ENCODE peak calls at places on chromosomes 5 and 9, in four cellular contexts. One of them, this sample, is unnamed.

GRCh38 chr5:39217365-39218281 is 1.7 kb downstream of the FYB1 start:
- DNase-seq in stomach: peak; percentile 82
- DNase-seq in A549: peak; percentile 76
- DNase-seq in suprapubic skin: peak; percentile 85
- DNase-seq in this sample: peak; percentile 64

GRCh38 chr9:116369706-116370105 is 216.1 kb downstream of the PAPPA start:
- DNase-seq in stomach: no peak
- DNase-seq in A549: no peak
- DNase-seq in suprapubic skin: no peak
- DNase-seq in this sample: no peak

GRCh38 chr5:157564149-157564711 is 11.3 kb downstream of the ADAM19 start:
- DNase-seq in stomach: no peak
- DNase-seq in suprapubic skin: no peak
- DNase-seq in A549: no peak
- DNase-seq in this sample: no peak

GRCh38 chr9:68895741-68896478 is 118.0 kb downstream of the PRKACG start:
- DNase-seq in suprapubic skin: no peak
- DNase-seq in A549: no peak
- DNase-seq in stomach: no peak
- DNase-seq in this sample: no peak

GRCh38 chr5:93073547-93073946 is 507.5 kb downstream of the NR2F1-AS1 start:
- DNase-seq in A549: no peak
- DNase-seq in stomach: no peak
- DNase-seq in suprapubic skin: no peak
- DNase-seq in this sample: no peak

GRCh38 chr9:121299467-121300282 is 31.7 kb downstream of the GSN start:
- DNase-seq in A549: no peak
- DNase-seq in stomach: peak; percentile 57
- DNase-seq in suprapubic skin: peak; percentile 87
- DNase-seq in this sample: peak; percentile 61

GRCh38 chr5:141412853-141413539 is at the start of gene PCDHGA10:
- DNase-seq in suprapubic skin: no peak
- DNase-seq in A549: no peak
- DNase-seq in stomach: peak; percentile 67
- DNase-seq in this sample: no peak

GRCh38 chr5:179374506-179375235 is 29.4 kb upstream of the ADAMTS2 start:
- DNase-seq in stomach: no peak
- DNase-seq in suprapubic skin: peak; percentile 41
- DNase-seq in A549: no peak
- DNase-seq in this sample: no peak

GRCh38 chr5:124193371-124193789 is 553.1 kb downstream of the ZNF608 start:
- DNase-seq in stomach: no peak
- DNase-seq in A549: no peak
- DNase-seq in suprapubic skin: no peak
- DNase-seq in this sample: no peak

GRCh38 chr9:34158362-34158869 is 20.4 kb upstream of the UBAP1 start:
- DNase-seq in suprapubic skin: no peak
- DNase-seq in A549: peak; percentile 73
- DNase-seq in stomach: no peak
- DNase-seq in this sample: no peak
- TF ChIP-seq EP300 in suprapubic skin: no peak
- TF ChIP-seq EP300 in A549: peak; percentile 32
- TF ChIP-seq EP300 in stomach: no peak
- TF ChIP-seq EP300 in this sample: no peak

GRCh38 chr5:128596071-128596470 is 58.0 kb upstream of the FBN2 start:
- DNase-seq in stomach: no peak
- DNase-seq in suprapubic skin: no peak
- DNase-seq in A549: no peak
- DNase-seq in this sample: no peak

GRCh38 chr5:128597151-128597550 is 59.1 kb upstream of the FBN2 start:
- DNase-seq in stomach: no peak
- DNase-seq in suprapubic skin: no peak
- DNase-seq in A549: no peak
- DNase-seq in this sample: no peak

GRCh38 chr5:128586848-128587247 is 48.8 kb upstream of the FBN2 start:
- DNase-seq in suprapubic skin: no peak
- DNase-seq in A549: no peak
- DNase-seq in stomach: no peak
- DNase-seq in this sample: no peak

GRCh38 chr5:128587275-128587674 is 49.2 kb upstream of the FBN2 start:
- DNase-seq in A549: no peak
- DNase-seq in stomach: no peak
- DNase-seq in suprapubic skin: no peak
- DNase-seq in this sample: no peak

DNA sequence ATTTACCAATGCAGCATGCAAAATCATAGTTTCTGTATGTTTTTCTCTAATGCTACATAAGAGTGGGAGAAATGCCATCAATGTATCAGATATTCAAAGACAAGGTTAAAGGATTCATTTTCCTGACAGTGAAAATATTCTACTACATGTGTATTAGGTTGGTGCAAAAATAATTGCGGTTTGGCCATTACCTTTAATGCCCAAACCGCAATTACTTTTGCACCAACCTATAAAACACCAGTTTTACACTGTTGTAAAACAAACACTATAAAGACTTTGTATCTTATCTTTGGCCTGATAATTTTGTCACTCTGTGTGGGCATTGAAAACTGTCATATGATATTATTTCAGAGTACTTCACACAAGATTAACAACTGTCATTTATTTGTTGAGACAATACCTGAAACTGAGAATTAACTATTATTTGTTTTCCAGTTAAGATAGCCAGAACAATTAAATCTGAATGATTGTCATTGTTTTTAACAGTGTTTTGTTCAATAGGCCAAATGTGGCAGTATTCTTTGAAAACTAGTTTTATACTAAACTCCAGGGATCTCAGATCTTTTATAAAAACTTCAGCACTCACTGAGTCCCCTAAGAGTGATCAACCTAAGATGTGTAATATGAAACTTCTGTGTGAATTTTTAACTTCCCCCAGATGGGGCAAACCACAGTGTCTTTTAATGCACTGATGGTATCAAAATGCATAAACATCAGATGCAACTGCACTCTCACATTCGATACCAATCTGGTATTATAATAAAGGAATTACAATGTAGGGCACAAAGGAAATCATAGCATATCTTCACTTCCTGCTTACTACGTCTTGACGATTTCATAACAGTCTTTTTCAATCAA is 53.8 kb upstream of the FBN2 start:
- DNase-seq in A549: no peak
- DNase-seq in suprapubic skin: no peak
- DNase-seq in stomach: no peak
- DNase-seq in this sample: no peak
- TF ChIP-seq EP300 in A549: no peak
- TF ChIP-seq EP300 in suprapubic skin: no peak
- TF ChIP-seq EP300 in stomach: no peak
- TF ChIP-seq EP300 in this sample: no peak

GRCh38 chr5:95878417-95879323 is 56.1 kb upstream of the GLRX start:
- DNase-seq in suprapubic skin: no peak
- DNase-seq in stomach: no peak
- DNase-seq in A549: no peak
- DNase-seq in this sample: no peak
- TF ChIP-seq EP300 in suprapubic skin: no peak
- TF ChIP-seq EP300 in stomach: no peak
- TF ChIP-seq EP300 in A549: no peak
- TF ChIP-seq EP300 in this sample: no peak

DNA sequence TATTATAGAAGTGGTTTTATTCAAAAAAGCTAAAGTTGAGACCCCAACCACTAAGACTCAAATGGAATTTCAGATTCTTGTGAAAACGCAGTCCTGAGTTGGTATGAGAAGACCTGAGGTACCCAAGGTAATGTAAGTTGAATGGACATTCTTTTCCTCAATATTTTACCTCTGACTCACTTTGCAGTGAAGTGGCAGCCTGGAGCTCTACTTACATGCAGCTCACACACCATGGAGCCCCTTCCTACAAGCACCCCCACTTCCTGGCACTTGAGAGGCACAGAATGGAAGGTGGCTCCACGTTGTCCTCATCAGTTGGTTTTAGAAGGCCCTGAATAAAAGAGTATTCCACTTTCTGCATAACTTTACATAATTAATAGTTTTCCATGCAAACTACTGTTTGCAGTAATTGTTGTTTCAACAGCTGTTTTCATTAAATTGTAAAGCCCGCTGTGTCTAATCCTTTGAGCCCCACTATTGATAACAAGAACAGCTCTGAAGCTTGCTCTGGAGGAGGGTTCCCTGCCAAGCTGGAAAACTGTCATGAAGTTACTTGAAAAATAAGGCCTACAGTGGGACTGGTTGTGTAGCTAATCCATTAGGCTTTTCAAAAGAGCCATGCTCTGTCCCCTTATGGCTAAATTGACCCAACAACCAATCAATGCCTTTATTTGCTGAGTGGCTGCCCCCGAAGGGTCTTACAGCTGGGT is 102.2 kb upstream of the SPATA31D4 start:
- DNase-seq in suprapubic skin: no peak
- DNase-seq in A549: no peak
- DNase-seq in stomach: no peak
- DNase-seq in this sample: no peak
- TF ChIP-seq EP300 in suprapubic skin: no peak
- TF ChIP-seq EP300 in A549: no peak
- TF ChIP-seq EP300 in stomach: no peak
- TF ChIP-seq EP300 in this sample: no peak

DNA sequence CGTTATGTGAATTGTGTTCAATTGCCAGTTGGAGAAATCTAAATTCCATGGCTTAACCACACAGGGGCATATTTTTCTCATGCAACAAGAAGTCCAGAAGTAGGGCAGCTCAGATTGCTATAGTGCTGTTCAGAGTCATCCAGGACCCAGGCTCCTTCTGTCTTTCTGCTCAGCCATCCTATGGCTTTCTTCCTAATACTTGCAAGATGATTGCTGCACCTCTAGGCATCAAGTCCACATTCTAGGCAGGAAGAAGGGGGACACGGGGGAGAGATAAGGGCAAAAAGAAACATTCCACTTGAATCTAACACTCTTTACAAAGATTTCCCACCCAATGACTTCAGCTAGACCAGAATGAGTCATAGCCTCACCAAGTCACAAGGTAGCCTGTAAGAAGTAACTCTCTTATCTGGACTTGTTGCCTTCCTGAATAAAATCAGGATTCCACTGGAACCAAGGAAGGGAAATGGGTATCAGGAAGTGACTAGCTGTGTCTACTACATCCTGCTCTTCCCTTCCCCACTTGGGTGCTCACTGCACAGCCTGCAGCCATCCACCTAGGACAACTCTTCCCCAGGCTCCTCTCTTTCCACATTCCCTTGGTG is 5.3 kb downstream of the ERAP2 start:
- DNase-seq in A549: no peak
- DNase-seq in suprapubic skin: no peak
- DNase-seq in stomach: no peak
- DNase-seq in this sample: no peak
- TF ChIP-seq EP300 in A549: no peak
- TF ChIP-seq EP300 in suprapubic skin: no peak
- TF ChIP-seq EP300 in stomach: no peak
- TF ChIP-seq EP300 in this sample: no peak

DNA sequence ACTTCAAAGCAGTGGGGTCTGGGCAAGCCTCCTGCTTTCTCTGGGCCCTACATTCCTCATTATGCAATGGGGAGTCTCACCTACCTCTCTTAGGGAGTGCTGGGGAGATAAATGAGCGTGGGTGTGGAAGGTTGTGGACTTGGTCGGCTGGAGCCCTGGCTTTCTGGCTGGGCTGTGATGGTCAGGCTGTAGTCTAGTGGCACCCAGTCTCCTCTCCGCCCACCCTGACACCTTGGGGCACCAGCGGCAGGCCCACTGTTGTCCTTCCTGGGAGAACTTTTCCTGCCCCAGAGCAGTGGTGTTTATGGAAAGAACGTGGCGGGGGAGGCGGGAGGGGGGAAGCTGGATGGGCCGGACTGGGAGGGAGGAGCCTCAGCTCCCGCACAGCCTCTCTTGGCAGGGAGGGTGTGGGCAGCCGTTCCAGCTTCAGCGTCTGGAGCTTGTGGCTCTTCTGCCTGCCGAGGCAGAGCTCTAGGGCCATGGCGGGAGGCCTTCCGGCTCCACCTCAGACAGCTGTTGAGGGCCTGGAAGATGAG is 4.1 kb downstream of the PTGS1 start:
- DNase-seq in suprapubic skin: no peak
- DNase-seq in stomach: peak; percentile 85
- DNase-seq in A549: no peak
- DNase-seq in this sample: peak; percentile 81
- TF ChIP-seq EP300 in suprapubic skin: no peak
- TF ChIP-seq EP300 in stomach: no peak
- TF ChIP-seq EP300 in A549: no peak
- TF ChIP-seq EP300 in this sample: no peak

GRCh38 chr9:118459832-118460425 is 755.7 kb downstream of the TLR4 start:
- DNase-seq in stomach: no peak
- DNase-seq in A549: no peak
- DNase-seq in suprapubic skin: no peak
- DNase-seq in this sample: no peak
- TF ChIP-seq EP300 in stomach: no peak
- TF ChIP-seq EP300 in A549: no peak
- TF ChIP-seq EP300 in suprapubic skin: peak; percentile 21
- TF ChIP-seq EP300 in this sample: no peak

DNA sequence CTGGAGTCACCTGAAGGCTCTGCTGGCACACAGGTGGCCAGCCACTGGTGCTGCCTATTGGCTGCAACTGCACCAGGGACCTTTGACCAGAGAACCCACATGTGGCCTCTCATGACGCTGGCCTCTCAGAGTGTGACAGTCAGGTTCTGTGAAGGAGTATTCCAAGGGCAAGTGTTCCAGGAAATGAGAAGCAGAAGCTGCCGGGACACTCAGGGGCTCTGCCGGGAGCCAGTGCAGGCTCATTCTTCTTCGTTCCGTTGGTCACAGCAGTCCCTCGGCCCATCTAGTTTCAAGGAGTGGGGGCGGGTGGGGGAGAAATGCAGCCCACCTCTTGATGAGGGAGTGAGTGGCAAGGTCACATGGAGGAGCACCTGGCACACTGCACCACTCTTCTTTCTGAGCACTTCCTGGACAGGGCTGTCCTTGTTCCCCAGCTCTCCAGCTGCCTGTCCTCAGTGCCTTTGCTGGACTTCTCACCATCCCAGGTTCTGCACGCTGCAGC is 237.5 kb downstream of the GADD45G start:
- DNase-seq in A549: no peak
- DNase-seq in suprapubic skin: no peak
- DNase-seq in stomach: peak; percentile 47
- DNase-seq in this sample: no peak
- TF ChIP-seq EP300 in A549: no peak
- TF ChIP-seq EP300 in suprapubic skin: no peak
- TF ChIP-seq EP300 in stomach: no peak
- TF ChIP-seq EP300 in this sample: no peak

This sample was measured in ovary.